ENCODE peak calls at places on chromosome 18, in eight cellular contexts. One of them, this sample, is unnamed.

GRCh38 chr18:49227456-49227855 is 233.0 kb downstream of the DYM start:
- DNase-seq in midbrain: no peak
- DNase-seq in amygdala: no peak
- DNase-seq in AG04450: no peak
- DNase-seq in AG08396: no peak
- DNase-seq in GM13976: no peak
- DNase-seq in activated T-helper 1 cell treated with anti-CD3 and anti-CD28 coated beads, Interleukin-12 subunit alpha, Interleukin-12 subunit beta, Interleukin-2, Interleukin-4 antibody, amounts not matched to agents 30 ng/mL and 10 ng/mL and 1 ng/mL, durations not matched to agents 14 hours and 24 hours and 36 hours: peak
- DNase-seq in T-helper 1 cell: no peak
- DNase-seq in this sample: peak

GRCh38 chr18:79899609-79900435 is 51.6 kb downstream of the SLC66A2 start:
- DNase-seq in midbrain: no peak
- DNase-seq in amygdala: no peak
- DNase-seq in AG04450: no peak
- DNase-seq in AG08396: no peak
- DNase-seq in GM13976: no peak
- DNase-seq in activated T-helper 1 cell treated with anti-CD3 and anti-CD28 coated beads, Interleukin-12 subunit alpha, Interleukin-12 subunit beta, Interleukin-2, Interleukin-4 antibody, amounts not matched to agents 30 ng/mL and 10 ng/mL and 1 ng/mL, durations not matched to agents 14 hours and 24 hours and 36 hours: no peak
- DNase-seq in T-helper 1 cell: no peak
- DNase-seq in this sample: no peak

GRCh38 chr18:22166070-22166972 is 3.1 kb upstream of the GATA6 start:
- DNase-seq in midbrain: no peak
- DNase-seq in amygdala: no peak
- DNase-seq in AG04450: no peak
- DNase-seq in AG08396: no peak
- DNase-seq in GM13976: no peak
- DNase-seq in activated T-helper 1 cell treated with anti-CD3 and anti-CD28 coated beads, Interleukin-12 subunit alpha, Interleukin-12 subunit beta, Interleukin-2, Interleukin-4 antibody, amounts not matched to agents 30 ng/mL and 10 ng/mL and 1 ng/mL, durations not matched to agents 14 hours and 24 hours and 36 hours: no peak
- DNase-seq in T-helper 1 cell: no peak
- DNase-seq in this sample: peak

GRCh38 chr18:62925031-62925688 is 209.8 kb downstream of the PHLPP1 start:
- DNase-seq in midbrain: no peak
- DNase-seq in amygdala: no peak
- DNase-seq in AG04450: no peak
- DNase-seq in AG08396: peak
- DNase-seq in GM13976: no peak
- DNase-seq in activated T-helper 1 cell treated with anti-CD3 and anti-CD28 coated beads, Interleukin-12 subunit alpha, Interleukin-12 subunit beta, Interleukin-2, Interleukin-4 antibody, amounts not matched to agents 30 ng/mL and 10 ng/mL and 1 ng/mL, durations not matched to agents 14 hours and 24 hours and 36 hours: no peak
- DNase-seq in T-helper 1 cell: no peak
- DNase-seq in this sample: no peak

GRCh38 chr18:27769152-27769551 is 407.8 kb downstream of the CDH2 start:
- DNase-seq in midbrain: no peak
- DNase-seq in amygdala: no peak
- DNase-seq in AG04450: no peak
- DNase-seq in AG08396: no peak
- DNase-seq in GM13976: no peak
- DNase-seq in activated T-helper 1 cell treated with anti-CD3 and anti-CD28 coated beads, Interleukin-12 subunit alpha, Interleukin-12 subunit beta, Interleukin-2, Interleukin-4 antibody, amounts not matched to agents 30 ng/mL and 10 ng/mL and 1 ng/mL, durations not matched to agents 14 hours and 24 hours and 36 hours: no peak
- DNase-seq in T-helper 1 cell: no peak
- DNase-seq in this sample: no peak

GRCh38 chr18:26258711-26259110 is 32.5 kb downstream of the TAF4B start:
- DNase-seq in midbrain: no peak
- DNase-seq in amygdala: no peak
- DNase-seq in AG04450: no peak
- DNase-seq in AG08396: no peak
- DNase-seq in GM13976: no peak
- DNase-seq in activated T-helper 1 cell treated with anti-CD3 and anti-CD28 coated beads, Interleukin-12 subunit alpha, Interleukin-12 subunit beta, Interleukin-2, Interleukin-4 antibody, amounts not matched to agents 30 ng/mL and 10 ng/mL and 1 ng/mL, durations not matched to agents 14 hours and 24 hours and 36 hours: no peak
- DNase-seq in T-helper 1 cell: no peak
- DNase-seq in this sample: no peak

GRCh38 chr18:48230459-48231113 is 178.6 kb downstream of the ZBTB7C start:
- DNase-seq in midbrain: no peak
- DNase-seq in amygdala: no peak
- DNase-seq in AG04450: peak
- DNase-seq in AG08396: peak
- DNase-seq in GM13976: peak
- DNase-seq in activated T-helper 1 cell treated with anti-CD3 and anti-CD28 coated beads, Interleukin-12 subunit alpha, Interleukin-12 subunit beta, Interleukin-2, Interleukin-4 antibody, amounts not matched to agents 30 ng/mL and 10 ng/mL and 1 ng/mL, durations not matched to agents 14 hours and 24 hours and 36 hours: no peak
- DNase-seq in T-helper 1 cell: no peak
- DNase-seq in this sample: no peak

GRCh38 chr18:40473221-40473620 is 1481.8 kb upstream of the PIK3C3 start:
- DNase-seq in midbrain: no peak
- DNase-seq in amygdala: no peak
- DNase-seq in AG04450: no peak
- DNase-seq in AG08396: no peak
- DNase-seq in GM13976: no peak
- DNase-seq in activated T-helper 1 cell treated with anti-CD3 and anti-CD28 coated beads, Interleukin-12 subunit alpha, Interleukin-12 subunit beta, Interleukin-2, Interleukin-4 antibody, amounts not matched to agents 30 ng/mL and 10 ng/mL and 1 ng/mL, durations not matched to agents 14 hours and 24 hours and 36 hours: no peak
- DNase-seq in T-helper 1 cell: no peak
- DNase-seq in this sample: no peak

GRCh38 chr18:11587846-11588245 is 21.6 kb upstream of the SLC35G4 start:
- DNase-seq in midbrain: no peak
- DNase-seq in amygdala: no peak
- DNase-seq in AG04450: no peak
- DNase-seq in AG08396: no peak
- DNase-seq in GM13976: no peak
- DNase-seq in activated T-helper 1 cell treated with anti-CD3 and anti-CD28 coated beads, Interleukin-12 subunit alpha, Interleukin-12 subunit beta, Interleukin-2, Interleukin-4 antibody, amounts not matched to agents 30 ng/mL and 10 ng/mL and 1 ng/mL, durations not matched to agents 14 hours and 24 hours and 36 hours: no peak
- DNase-seq in T-helper 1 cell: no peak
- DNase-seq in this sample: peak

GRCh38 chr18:8854962-8855361 is 149.6 kb downstream of the MTCL1 start:
- DNase-seq in midbrain: no peak
- DNase-seq in amygdala: no peak
- DNase-seq in AG04450: no peak
- DNase-seq in AG08396: no peak
- DNase-seq in GM13976: no peak
- DNase-seq in activated T-helper 1 cell treated with anti-CD3 and anti-CD28 coated beads, Interleukin-12 subunit alpha, Interleukin-12 subunit beta, Interleukin-2, Interleukin-4 antibody, amounts not matched to agents 30 ng/mL and 10 ng/mL and 1 ng/mL, durations not matched to agents 14 hours and 24 hours and 36 hours: no peak
- DNase-seq in T-helper 1 cell: no peak
- DNase-seq in this sample: no peak

GRCh38 chr18:66990909-66991308 is 387.0 kb upstream of the CDH19 start:
- DNase-seq in midbrain: no peak
- DNase-seq in amygdala: no peak
- DNase-seq in AG04450: no peak
- DNase-seq in AG08396: no peak
- DNase-seq in GM13976: no peak
- DNase-seq in activated T-helper 1 cell treated with anti-CD3 and anti-CD28 coated beads, Interleukin-12 subunit alpha, Interleukin-12 subunit beta, Interleukin-2, Interleukin-4 antibody, amounts not matched to agents 30 ng/mL and 10 ng/mL and 1 ng/mL, durations not matched to agents 14 hours and 24 hours and 36 hours: no peak
- DNase-seq in T-helper 1 cell: no peak
- DNase-seq in this sample: no peak

GRCh38 chr18:55053976-55054375 is 94.7 kb upstream of the CCDC68 start:
- DNase-seq in midbrain: no peak
- DNase-seq in amygdala: no peak
- DNase-seq in AG04450: no peak
- DNase-seq in AG08396: no peak
- DNase-seq in GM13976: no peak
- DNase-seq in activated T-helper 1 cell treated with anti-CD3 and anti-CD28 coated beads, Interleukin-12 subunit alpha, Interleukin-12 subunit beta, Interleukin-2, Interleukin-4 antibody, amounts not matched to agents 30 ng/mL and 10 ng/mL and 1 ng/mL, durations not matched to agents 14 hours and 24 hours and 36 hours: no peak
- DNase-seq in T-helper 1 cell: no peak
- DNase-seq in this sample: no peak

This sample was measured in immature natural killer cell.